ENCODE peak calls at places on chromosome 19, in seven cellular contexts. P, D, B, M, V, R and W are unnamed samples.
A peak's percentile ranks its signal among the peaks of the same experiment; 100 is the strongest.

GRCh38 chr19:1270854-1271527 is 1.9 kb downstream of the CIRBP start:
- DNase-seq in P (no peak), D (no peak), B (no peak), M (no peak), V (no peak), R (no peak), W (no peak)

GRCh38 chr19:58571575-58571947 is 1.6 kb downstream of the MZF1 start:
- DNase-seq in P (no peak), D (no peak), B (no peak), M (peak; percentile 10), V (no peak), R (peak; percentile 9), W (no peak)

GRCh38 chr19:36488816-36489138 is 584 bp downstream of the ZNF566 start:
- DNase-seq in P (peak; percentile 66), D (peak; percentile 44), B (peak; percentile 59), M (peak; percentile 74), V (peak; percentile 70), R (peak; percentile 20), W (peak; percentile 47)

GRCh38 chr19:4622695-4623421 is 16.5 kb upstream of the TNFAIP8L1 start:
- DNase-seq in P (no peak), D (no peak), B (peak; percentile 60), M (no peak), V (no peak), R (no peak), W (no peak)

GRCh38 chr19:47725759-47726401 is 12.7 kb downstream of the EHD2 start:
- DNase-seq in P (no peak), D (no peak), B (no peak), M (no peak), V (no peak), R (no peak), W (peak; percentile 6)

GRCh38 chr19:17577698-17578097 is 22.2 kb downstream of the COLGALT1 start:
- DNase-seq in P (no peak), D (no peak), B (no peak), M (no peak), V (no peak), R (no peak), W (no peak)

GRCh38 chr19:48806518-48806817 is 4.4 kb downstream of the BCAT2 start:
- DNase-seq in P (no peak), D (peak; percentile 66), B (peak; percentile 82), M (peak; percentile 45), V (no peak), R (peak; percentile 59), W (no peak)

GRCh38 chr19:1295169-1296012 is 9.7 kb downstream of the EFNA2 start:
- DNase-seq in P (peak; percentile 56), D (peak; percentile 92), B (peak; percentile 97), M (peak; percentile 47), V (no peak), R (no peak), W (peak; percentile 84)

GRCh38 chr19:38266981-38267597 is 2.7 kb downstream of the SPINT2 start:
- DNase-seq in P (no peak), D (no peak), B (no peak), M (no peak), V (no peak), R (no peak), W (no peak)

GRCh38 chr19:22422220-22422619 is at the start of gene ZNF98:
- DNase-seq in P (no peak), D (no peak), B (no peak), M (no peak), V (no peak), R (peak; percentile 29), W (no peak)

GRCh38 chr19:6721113-6721474 is 644 bp upstream of the C3 start:
- DNase-seq in P (no peak), D (no peak), B (no peak), M (no peak), V (no peak), R (no peak), W (no peak)

GRCh38 chr19:7928741-7929701 is 3.1 kb upstream of the CTXN1 start:
- DNase-seq in P (peak; percentile 85), D (peak; percentile 82), B (peak; percentile 91), M (peak; percentile 87), V (no peak), R (no peak), W (peak; percentile 78)

GRCh38 chr19:31772915-31773314 is 423.7 kb upstream of the TSHZ3 start:
- DNase-seq in P (no peak), D (no peak), B (no peak), M (no peak), V (no peak), R (no peak), W (no peak)

GRCh38 chr19:29665826-29666633 is 769 bp downstream of the PLEKHF1 start:
- DNase-seq in P (peak; percentile 47), D (peak; percentile 65), B (peak; percentile 70), M (no peak), V (peak; percentile 90), R (peak; percentile 58), W (no peak)

GRCh38 chr19:30518965-30519606 is 146.9 kb downstream of the ZNF536 start:
- DNase-seq in P (no peak), D (no peak), B (no peak), M (no peak), V (peak; percentile 65), R (no peak), W (no peak)

GRCh38 chr19:928471-929259 is 2.8 kb downstream of the ARID3A start:
- DNase-seq in P (no peak), D (no peak), B (no peak), M (no peak), V (no peak), R (no peak), W (no peak)

GRCh38 chr19:677601-678380 is 1.6 kb downstream of the FSTL3 start:
- DNase-seq in P (no peak), D (no peak), B (no peak), M (peak; percentile 15), V (no peak), R (no peak), W (no peak)

GRCh38 chr19:12730054-12730453 is 4.4 kb downstream of the TRIR start:
- DNase-seq in P (no peak), D (peak; percentile 63), B (no peak), M (no peak), V (no peak), R (no peak), W (no peak)

GRCh38 chr19:8655340-8655709 is 24.9 kb downstream of the NFILZ start:
- DNase-seq in P (peak; percentile 67), D (peak; percentile 55), B (peak; percentile 22), M (peak; percentile 58), V (no peak), R (no peak), W (peak; percentile 37)

GRCh38 chr19:2113436-2114211 is 16.9 kb downstream of the IZUMO4 start:
- DNase-seq in P (no peak), D (no peak), B (no peak), M (no peak), V (no peak), R (no peak), W (no peak)

GRCh38 chr19:29269641-29270040 is 56.7 kb upstream of the UQCRFS1 start:
- DNase-seq in P (no peak), D (no peak), B (no peak), M (no peak), V (peak; percentile 31), R (no peak), W (no peak)

GRCh38 chr19:49862411-49863253 is 4.7 kb downstream of the PNKP start:
- DNase-seq in P (no peak), D (peak; percentile 46), B (peak; percentile 77), M (no peak), V (no peak), R (no peak), W (no peak)
- TF ChIP-seq CTCF in P (no peak), D (no peak), B (peak; percentile 50), M (no peak), V (no peak), R (no peak), W (peak; percentile 27)

DNA sequence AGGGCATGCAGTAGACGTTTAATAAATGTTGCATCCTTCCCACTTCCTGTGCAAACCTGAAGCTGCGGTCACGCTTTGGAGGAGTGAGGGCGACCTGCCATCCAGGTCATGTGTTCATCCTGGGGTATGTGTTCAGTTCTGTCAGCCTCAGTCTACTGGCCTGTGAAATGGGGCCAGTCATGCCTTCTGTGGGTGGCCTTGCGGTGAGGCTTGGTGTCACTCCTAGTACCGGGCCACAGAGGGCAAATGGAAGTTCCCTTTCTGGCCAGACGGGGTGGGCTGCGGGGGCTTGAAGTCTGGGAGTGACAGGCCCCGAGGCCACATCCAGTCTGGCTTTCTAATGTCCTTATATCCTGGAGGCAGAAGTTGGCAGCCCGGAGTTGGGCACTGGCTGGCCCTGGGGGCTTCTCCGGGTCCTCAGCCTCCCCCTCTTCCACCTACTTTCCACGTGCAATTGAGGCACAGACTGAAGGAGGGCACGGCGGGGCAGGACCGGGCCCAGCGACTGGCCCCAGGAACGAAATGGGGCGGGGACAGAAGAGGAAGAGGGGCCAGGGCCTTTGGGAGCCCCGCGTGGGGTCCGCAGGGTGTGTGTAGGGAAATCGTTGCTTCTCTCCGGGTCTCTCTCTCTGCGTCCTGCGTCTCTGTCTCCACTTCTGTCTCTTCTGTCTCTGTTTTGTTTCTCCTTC is 11.1 kb downstream of the PDE4A start:
- DNase-seq in P (peak; percentile 82), D (peak; percentile 67), B (peak; percentile 46), M (peak; percentile 66), V (no peak), R (no peak), W (peak; percentile 75)
- TF ChIP-seq CTCF in P (no peak), D (peak; percentile 8), B (no peak), M (no peak), V (no peak), R (no peak), W (no peak)

DNA sequence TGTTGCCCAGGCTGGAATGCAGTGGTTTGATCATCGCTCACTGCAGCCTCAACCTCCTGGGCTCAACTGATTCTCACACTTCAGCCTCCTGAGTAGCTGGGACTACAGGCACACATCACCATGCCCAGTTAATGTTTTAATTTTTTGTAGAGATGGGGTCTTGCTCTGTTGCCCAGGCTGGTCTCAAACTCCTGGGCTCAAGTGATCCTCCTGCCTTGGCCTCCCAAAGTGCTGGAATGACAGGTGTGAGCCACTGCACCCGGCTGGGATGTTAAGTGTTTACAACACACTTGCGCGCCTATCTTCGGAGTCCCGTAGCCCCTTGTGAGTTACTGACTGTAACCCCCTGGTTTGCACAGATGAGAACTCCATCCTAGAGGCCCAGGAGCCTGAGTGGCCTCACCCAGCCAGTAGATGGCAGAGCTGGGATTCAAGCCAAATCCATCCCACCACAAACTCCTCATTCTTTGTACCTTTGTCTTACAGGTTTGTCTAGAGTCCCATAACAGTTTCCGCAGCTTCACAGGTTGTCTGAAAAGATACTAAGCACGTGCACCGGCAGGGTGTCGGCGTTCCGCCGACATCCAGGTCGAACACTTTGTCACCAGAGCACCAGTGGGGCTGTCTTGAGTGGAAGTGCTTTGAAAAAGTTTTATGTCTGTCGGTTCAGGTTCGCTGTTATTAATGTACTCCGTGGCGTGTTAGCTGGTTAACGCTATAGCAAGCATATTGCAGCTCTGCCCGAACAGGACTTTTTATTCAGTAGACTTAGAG is 14.7 kb downstream of the MAG start:
- DNase-seq in P (peak; percentile 46), D (peak; percentile 66), B (no peak), M (no peak), V (no peak), R (no peak), W (peak; percentile 64)
- TF ChIP-seq CTCF in P (peak; percentile 33), D (peak; percentile 33), B (peak; percentile 40), M (no peak), V (no peak), R (no peak), W (peak; percentile 49)

DNA sequence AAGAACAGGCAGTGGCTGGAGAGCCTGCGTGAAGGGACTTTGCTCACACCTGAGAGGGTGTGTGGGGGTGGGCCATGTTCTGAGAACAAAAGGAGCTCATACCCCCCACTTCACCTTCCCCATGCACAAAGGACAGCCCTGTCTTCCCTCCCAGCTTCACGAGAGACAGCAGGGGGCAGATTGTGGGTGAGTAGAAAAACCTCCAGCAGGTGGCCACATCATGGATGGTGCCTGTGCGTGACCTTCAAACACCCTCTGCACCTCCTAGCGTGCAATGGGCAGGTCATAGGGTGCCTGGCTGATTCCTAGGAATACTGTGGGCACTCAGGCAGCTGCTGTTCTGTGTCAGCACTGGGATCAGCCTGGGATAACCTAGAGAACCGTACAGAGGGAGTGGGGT is 36.3 kb upstream of the PSG9 start:
- DNase-seq in P (no peak), D (no peak), B (no peak), M (no peak), V (no peak), R (no peak), W (no peak)
- TF ChIP-seq CTCF in P (no peak), D (no peak), B (no peak), M (no peak), V (no peak), R (no peak), W (no peak)